ENCODE peak calls at places on chromosomes 13 and 19, in four cellular contexts. L is progenitor cell of endocrine pancreas, V is esophagus squamous epithelium, Z is heart right ventricle. S is an unnamed sample.

GRCh38 chr19:50266041-50266440 is 62.6 kb downstream of the MYH14 start:
- DNase-seq in L (no peak), V (no peak), Z (no peak), S (no peak)

GRCh38 chr13:101489635-101490034 is 37.2 kb downstream of the ITGBL1 start:
- DNase-seq in L (no peak), V (no peak), Z (no peak), S (no peak)

GRCh38 chr13:44107357-44108121 is 227.8 kb downstream of the LACC1 start:
- DNase-seq in L (no peak), V (no peak), Z (no peak), S (no peak)

GRCh38 chr13:32284927-32285632 is 30.1 kb downstream of the ZAR1L start:
- DNase-seq in L (no peak), V (no peak), Z (no peak), S (no peak)

GRCh38 chr19:21352830-21353229 is 6.0 kb upstream of the ZNF738 start:
- DNase-seq in L (no peak), V (no peak), Z (no peak), S (no peak)

GRCh38 chr13:65787087-65787486 is 1443.0 kb downstream of the PCDH9 start:
- DNase-seq in L (no peak), V (no peak), Z (no peak), S (no peak)

GRCh38 chr19:7743425-7743841 is 3.9 kb downstream of the CD209 start:
- DNase-seq in L (no peak), V (no peak), Z (no peak), S (no peak)

GRCh38 chr13:68697551-68697950 is 1410.1 kb upstream of the ATXN8OS start:
- DNase-seq in L (no peak), V (no peak), Z (no peak), S (no peak)

GRCh38 chr13:65468628-65469027 is 1761.5 kb downstream of the PCDH9 start:
- DNase-seq in L (no peak), V (no peak), Z (no peak), S (no peak)

GRCh38 chr13:97914537-97914936 is 38.9 kb upstream of the IPO5 start:
- DNase-seq in L (no peak), V (no peak), Z (no peak), S (no peak)

GRCh38 chr19:32224371-32225244 is 120.8 kb upstream of the ZNF507 start:
- DNase-seq in L (peak), V (no peak), Z (peak), S (peak)

GRCh38 chr19:33177417-33177976 is 16.6 kb upstream of the LRP3 start:
- DNase-seq in L (peak), V (peak), Z (no peak), S (no peak)

GRCh38 chr19:49222011-49222410 is 64.4 kb downstream of the TRPM4 start:
- DNase-seq in L (no peak), V (no peak), Z (no peak), S (no peak)

GRCh38 chr19:48858984-48859710 is 9.3 kb downstream of the PLEKHA4 start:
- DNase-seq in L (no peak), V (no peak), Z (peak), S (no peak)

GRCh38 chr19:46621191-46622117 is 3.4 kb downstream of the PTGIR start:
- DNase-seq in L (no peak), V (no peak), Z (no peak), S (no peak)

GRCh38 chr19:22945560-22945959 is 57.4 kb downstream of the ZNF728 start:
- DNase-seq in L (no peak), V (no peak), Z (no peak), S (no peak)

GRCh38 chr19:43778651-43779050 is 2.1 kb downstream of the KCNN4 start:
- DNase-seq in L (no peak), V (no peak), Z (no peak), S (no peak)

GRCh38 chr13:41603917-41604316 is 146.6 kb downstream of the RGCC start:
- DNase-seq in L (no peak), V (no peak), Z (no peak), S (no peak)

GRCh38 chr19:51025401-51025800 is 1.0 kb downstream of the KLK11 start:
- DNase-seq in L (no peak), V (no peak), Z (no peak), S (no peak)

GRCh38 chr13:20192470-20193141 is at the start of gene GJB2:
- DNase-seq in L (no peak), V (no peak), Z (peak), S (no peak)

GRCh38 chr19:49667473-49667872 is 1.7 kb downstream of the BCL2L12 start:
- DNase-seq in L (no peak), V (no peak), Z (no peak), S (no peak)

GRCh38 chr19:32368781-32369180 is 23.4 kb downstream of the ZNF507 start:
- DNase-seq in L (no peak), V (no peak), Z (no peak), S (no peak)

GRCh38 chr19:10525636-10526035 is 8.4 kb upstream of the S1PR5 start:
- DNase-seq in L (no peak), V (no peak), Z (no peak), S (no peak)

GRCh38 chr19:35921012-35921411 is 12.9 kb upstream of the TYROBP start:
- DNase-seq in L (no peak), V (no peak), Z (no peak), S (no peak)

GRCh38 chr13:96294930-96295657 is 205.2 kb downstream of the HS6ST3 start:
- DNase-seq in L (no peak), V (no peak), Z (no peak), S (no peak)

GRCh38 chr13:96297360-96297759 is 207.5 kb downstream of the HS6ST3 start:
- DNase-seq in L (no peak), V (no peak), Z (no peak), S (no peak)

DNA sequence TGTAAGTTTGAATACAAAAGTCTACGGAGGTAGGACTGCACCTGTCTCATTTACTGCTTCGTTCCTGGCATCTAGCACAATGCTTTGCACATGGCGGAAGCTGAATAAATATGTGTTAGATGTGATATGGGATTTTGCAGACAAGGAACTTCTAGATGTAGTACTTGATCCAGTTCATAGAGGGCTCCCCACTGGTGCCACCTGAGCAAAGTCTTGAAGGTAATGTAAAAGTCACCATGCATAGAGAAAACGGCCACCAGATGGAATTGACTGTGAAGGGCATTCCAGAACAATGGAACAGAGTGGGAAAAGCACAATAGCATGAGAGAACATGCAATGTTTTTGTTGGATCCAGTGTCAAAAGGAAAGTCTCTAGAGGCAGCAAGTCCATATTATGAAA is 209.3 kb downstream of the HS6ST3 start:
- DNase-seq in L (no peak), V (no peak), Z (no peak), S (no peak)
- TF ChIP-seq CTCF in L (no peak), V (no peak), Z (no peak), S (no peak)

GRCh38 chr13:49494645-49495044 is 1.1 kb upstream of the PHF11 start:
- DNase-seq in L (no peak), V (no peak), Z (no peak), S (no peak)
- TF ChIP-seq CTCF in L (no peak), V (no peak), Z (no peak), S (no peak)

DNA sequence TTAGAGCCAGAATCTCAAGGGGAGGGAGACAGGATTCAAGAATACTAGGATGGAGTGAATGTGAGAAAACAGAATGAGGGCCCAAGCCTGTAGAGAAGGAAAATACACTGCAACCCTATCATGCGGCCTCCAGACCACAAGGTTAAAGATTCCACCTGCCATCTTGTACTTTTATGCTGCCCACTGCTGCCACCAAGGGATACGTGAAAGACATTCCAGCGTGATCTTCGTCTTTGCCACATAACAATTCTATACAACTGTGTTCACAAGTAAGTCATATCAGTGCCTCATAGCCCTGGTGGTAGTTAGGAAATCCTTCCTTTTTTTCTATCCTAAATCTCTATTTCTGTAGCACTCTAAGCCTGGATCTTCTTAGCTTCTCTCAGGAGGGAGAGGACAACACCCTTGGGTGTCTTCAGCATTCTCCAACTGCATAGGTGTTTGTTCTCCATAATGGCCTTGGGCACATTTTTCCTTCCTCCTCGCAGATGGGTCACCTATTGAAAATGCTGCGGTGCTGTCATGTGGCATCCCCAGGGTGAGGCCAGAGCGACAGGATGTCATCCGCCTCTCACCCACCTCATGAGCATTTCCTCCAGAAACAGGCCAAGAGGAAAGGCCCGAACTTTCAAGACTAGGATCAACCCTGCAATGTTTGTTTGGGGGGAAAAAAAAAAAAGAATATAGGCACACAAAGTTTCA is 13.6 kb downstream of the TPT1 start:
- DNase-seq in L (no peak), V (no peak), Z (no peak), S (no peak)
- TF ChIP-seq CTCF in L (no peak), V (no peak), Z (no peak), S (no peak)

GRCh38 chr19:15324791-15325519 is 7.4 kb downstream of the BRD4 start:
- DNase-seq in L (no peak), V (no peak), Z (peak), S (no peak)
- TF ChIP-seq CTCF in L (no peak), V (no peak), Z (no peak), S (no peak)

DNA sequence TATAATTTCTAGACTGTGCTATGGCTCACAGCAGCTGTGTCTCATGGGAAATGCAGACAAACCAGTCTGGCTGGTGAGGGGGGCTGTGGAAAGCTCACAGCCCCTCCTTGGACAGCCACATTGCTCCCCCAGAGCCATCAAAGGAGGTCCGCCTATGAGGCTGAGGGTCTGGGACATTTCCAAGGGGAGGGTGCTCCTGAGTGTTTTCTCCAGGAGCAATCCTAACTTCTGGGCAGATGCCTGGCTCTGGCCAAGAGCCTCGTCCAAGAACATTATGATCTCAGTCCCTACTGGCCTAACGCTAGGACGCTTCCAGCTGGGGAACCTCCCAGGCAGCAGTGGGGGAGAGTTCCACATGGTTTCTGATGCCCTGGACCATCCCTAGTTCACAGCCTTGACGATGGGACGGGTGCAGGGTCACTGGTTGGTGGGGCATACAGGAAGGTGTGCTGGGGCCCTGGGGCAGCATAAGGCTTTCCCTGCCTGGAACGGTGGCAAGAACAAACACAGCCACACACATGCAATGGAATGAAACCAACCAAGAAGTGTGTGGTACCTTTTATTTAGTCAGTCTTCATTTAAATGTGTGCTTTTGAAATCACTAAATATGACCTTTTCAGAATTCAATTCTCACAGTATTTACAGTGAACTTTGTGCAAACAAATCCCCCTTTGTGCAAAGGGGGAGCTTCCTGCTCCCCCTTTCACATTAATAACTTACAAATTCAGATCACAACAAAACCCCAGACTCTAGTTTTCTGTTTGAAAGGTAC is 60.6 kb downstream of the CDADC1 start:
- DNase-seq in L (no peak), V (no peak), Z (peak), S (no peak)
- TF ChIP-seq CTCF in L (no peak), V (no peak), Z (no peak), S (no peak)

DNA sequence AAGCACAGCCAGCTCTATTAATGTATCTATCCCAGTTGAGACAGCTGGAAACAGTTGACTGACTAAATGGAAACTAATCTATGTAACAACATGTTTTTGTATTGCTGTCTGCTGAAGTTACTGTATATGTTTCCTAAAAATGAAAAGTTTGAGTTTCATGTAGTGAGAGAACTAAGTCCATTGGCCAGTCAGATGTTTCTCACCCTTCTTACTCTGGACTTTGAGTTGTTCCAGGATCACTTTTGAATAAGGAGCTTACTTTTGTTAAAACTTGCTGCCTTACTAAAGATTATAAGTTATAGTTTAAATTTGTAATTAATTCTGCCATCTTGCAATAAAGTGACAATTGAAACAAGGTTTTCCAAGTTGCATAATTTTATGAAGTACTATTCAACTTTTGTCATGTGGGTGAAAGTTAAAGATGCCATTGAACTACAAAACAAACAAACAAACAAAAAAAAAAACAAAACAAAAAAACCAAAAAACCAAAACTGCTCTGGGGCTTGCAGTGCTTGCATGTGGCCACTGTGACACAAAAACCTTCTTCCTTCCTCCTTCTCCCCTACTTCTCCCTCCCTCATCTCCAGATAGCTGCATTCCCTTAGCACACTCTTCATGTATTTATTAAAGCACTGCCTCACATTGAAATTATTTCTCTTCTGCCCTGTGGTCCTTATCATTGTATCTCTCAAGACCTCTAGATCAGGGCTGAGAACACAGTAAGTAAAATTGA is 15.3 kb downstream of the WDFY2 start:
- DNase-seq in L (no peak), V (no peak), Z (no peak), S (no peak)
- TF ChIP-seq CTCF in L (no peak), V (no peak), Z (no peak), S (no peak)

GRCh38 chr19:53809518-53810186 is 14.5 kb downstream of the NLRP12 start:
- DNase-seq in L (no peak), V (no peak), Z (no peak), S (no peak)
- TF ChIP-seq CTCF in L (peak), V (no peak), Z (peak), S (no peak)

GRCh38 chr13:50989476-50989875 is 79.9 kb downstream of the RNASEH2B start:
- DNase-seq in L (no peak), V (no peak), Z (no peak), S (no peak)
- TF ChIP-seq CTCF in L (peak), V (no peak), Z (peak), S (peak)

DNA sequence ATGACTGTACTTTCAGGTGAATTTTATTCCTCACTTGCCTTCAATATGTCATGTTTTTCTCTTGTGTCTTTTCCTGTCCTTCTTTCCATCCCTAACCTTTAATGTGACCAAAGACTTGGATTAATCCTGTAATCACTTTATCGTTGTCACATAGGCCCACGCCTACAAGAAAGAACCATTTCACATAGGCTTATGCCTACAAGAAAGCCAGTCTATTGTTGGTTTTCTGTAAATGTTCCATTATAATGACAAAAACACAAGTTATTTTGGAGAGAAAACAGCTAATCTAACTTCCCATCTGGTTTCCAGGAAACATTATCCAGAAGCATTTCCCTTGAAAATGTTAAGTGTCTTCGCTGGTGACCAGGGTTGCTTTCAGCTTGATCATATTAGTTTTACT is 708.4 kb downstream of the EFNB2 start:
- DNase-seq in L (no peak), V (no peak), Z (no peak), S (no peak)
- TF ChIP-seq CTCF in L (no peak), V (no peak), Z (no peak), S (no peak)

DNA sequence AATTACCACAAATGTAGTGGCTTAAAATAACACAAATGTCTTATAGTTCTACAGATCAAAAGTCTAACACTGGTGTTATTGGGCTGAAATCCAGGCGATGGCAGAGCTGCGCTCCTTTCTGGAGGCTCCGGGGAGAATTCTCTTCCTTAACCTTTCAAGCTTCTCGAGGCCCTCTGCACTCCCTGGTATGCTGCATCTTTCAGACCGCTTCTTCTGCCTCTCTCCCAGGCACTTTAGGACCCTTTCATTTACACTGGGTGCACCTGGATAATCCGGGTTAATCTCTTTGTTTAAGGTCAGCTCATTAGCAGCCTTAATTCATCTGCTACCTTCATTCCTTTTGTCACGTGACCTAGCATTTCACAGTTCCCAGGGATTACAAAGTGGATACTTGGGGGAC is 211.3 kb upstream of the RFC3 start:
- DNase-seq in L (no peak), V (no peak), Z (no peak), S (no peak)
- TF ChIP-seq CTCF in L (no peak), V (no peak), Z (no peak), S (peak)